ENCODE peak calls at places on chromosomes 1 and 21, in ten cellular contexts. Z is omental fat pad, N is AG04450, W is cardiac muscle cell, B is RWPE1, H is GM12865, U is progenitor cell of endocrine pancreas, T is Calu3, C is H9, X is adrenal gland. L is an unnamed sample.

GRCh38 chr1:3516481-3516869 is 62.0 kb downstream of the ARHGEF16 start:
- DNase-seq in Z (no peak), C (no peak), U (no peak), X (no peak), H (no peak), W (no peak), T (no peak), B (no peak), N (no peak), L (no peak)

GRCh38 chr1:29590583-29591555 is 354.5 kb downstream of the PTPRU start:
- DNase-seq in C (no peak), N (no peak), B (peak), H (no peak), T (no peak), W (no peak), X (no peak), Z (no peak), U (no peak), L (no peak)

GRCh38 chr1:25903986-25904385 is 2.2 kb downstream of the STMN1 start:
- DNase-seq in B (no peak), Z (no peak), U (no peak), C (no peak), H (no peak), T (no peak), W (no peak), X (no peak), N (no peak), L (no peak)

GRCh38 chr1:201230676-201231075 is 40.1 kb downstream of the IGFN1 start:
- DNase-seq in Z (no peak), N (no peak), B (no peak), W (no peak), H (no peak), T (no peak), U (no peak), C (no peak), X (no peak), L (no peak)

GRCh38 chr1:184941735-184942134 is 32.6 kb downstream of the NIBAN1 start:
- DNase-seq in N (no peak), C (no peak), U (no peak), Z (no peak), T (no peak), H (peak), X (no peak), B (no peak), W (no peak), L (no peak)

GRCh38 chr1:54476231-54477109 is 70.3 kb upstream of the SSBP3 start:
- DNase-seq in X (no peak), U (no peak), B (no peak), H (no peak), W (peak), T (no peak), Z (no peak), N (no peak), C (no peak), L (no peak)

GRCh38 chr1:117229217-117229616 is 18.5 kb upstream of the VTCN1 start:
- DNase-seq in T (no peak), Z (no peak), B (no peak), N (no peak), U (no peak), C (no peak), W (no peak), H (no peak), X (no peak), L (no peak)

GRCh38 chr1:93490357-93490756 is 42.4 kb downstream of the FNBP1L start:
- DNase-seq in T (no peak), W (no peak), H (no peak), B (no peak), U (no peak), N (no peak), X (no peak), C (no peak), Z (no peak), L (no peak)

GRCh38 chr1:64686828-64687724 is 57.8 kb upstream of the RAVER2 start:
- DNase-seq in Z (no peak), X (peak), T (peak), C (no peak), B (peak), U (no peak), H (peak), N (peak), W (peak), L (no peak)

GRCh38 chr1:17197696-17198095 is 7.2 kb upstream of the PADI1 start:
- DNase-seq in C (no peak), W (no peak), B (no peak), Z (peak), H (no peak), N (no peak), T (no peak), X (no peak), U (no peak), L (peak)

GRCh38 chr1:39272791-39273071 is 68.2 kb downstream of the MACF1 start:
- DNase-seq in H (no peak), T (no peak), U (no peak), X (no peak), W (no peak), B (no peak), Z (no peak), N (no peak), C (no peak), L (no peak)

GRCh38 chr21:41211041-41211426 is 43.1 kb downstream of the BACE2 start:
- DNase-seq in W (no peak), U (no peak), Z (no peak), B (no peak), H (no peak), X (no peak), N (no peak), T (no peak), C (no peak), L (no peak)

GRCh38 chr1:89311757-89312156 is 39.1 kb upstream of the GBP5 start:
- DNase-seq in B (no peak), T (peak), H (peak), C (no peak), Z (no peak), N (no peak), U (no peak), W (peak), X (no peak), L (no peak)

GRCh38 chr1:47696911-47697441 is 259.1 kb downstream of the FOXD2 start:
- DNase-seq in C (peak), N (no peak), H (no peak), W (no peak), U (no peak), X (no peak), Z (no peak), B (no peak), T (peak), L (no peak)

GRCh38 chr1:8061673-8062386 is 35.7 kb upstream of the ERRFI1 start:
- DNase-seq in W (peak), U (no peak), T (no peak), N (no peak), Z (no peak), X (no peak), C (no peak), B (peak), H (no peak), L (no peak)

GRCh38 chr1:6239950-6240768 is 3.8 kb upstream of the HES3 start:
- DNase-seq in W (peak), H (no peak), X (no peak), B (no peak), Z (no peak), N (no peak), U (no peak), T (no peak), C (peak), L (no peak)

GRCh38 chr1:226201029-226201593 is 14.6 kb upstream of the ACBD3 start:
- DNase-seq in Z (no peak), W (peak), N (no peak), B (no peak), T (peak), U (no peak), X (no peak), H (peak), C (peak), L (no peak)

GRCh38 chr1:47507140-47507539 is 69.3 kb downstream of the FOXD2 start:
- DNase-seq in U (no peak), N (no peak), T (no peak), X (no peak), Z (no peak), B (no peak), C (no peak), H (no peak), W (no peak), L (no peak)

GRCh38 chr1:167455786-167456446 is 62.4 kb downstream of the CD247 start:
- DNase-seq in W (peak), N (no peak), T (peak), Z (no peak), X (peak), U (no peak), H (peak), B (no peak), C (peak), L (no peak)

GRCh38 chr1:25110480-25110879 is 121.8 kb downstream of the SYF2 start:
- DNase-seq in C (no peak), W (no peak), H (peak), U (no peak), X (no peak), T (no peak), N (no peak), Z (no peak), B (no peak), L (no peak)

GRCh38 chr1:6519935-6520621 is 28.6 kb upstream of the PLEKHG5 start:
- DNase-seq in Z (no peak), N (peak), H (no peak), X (peak), B (peak), U (no peak), C (peak), T (no peak), W (peak), L (peak)

GRCh38 chr1:209527993-209528392 is 55.5 kb upstream of the CAMK1G start:
- DNase-seq in W (peak), C (no peak), B (no peak), T (peak), Z (no peak), N (no peak), X (no peak), H (no peak), U (peak), L (no peak)

GRCh38 chr1:25782608-25783201 is 17.3 kb upstream of the SELENON start:
- DNase-seq in Z (no peak), H (no peak), N (no peak), T (no peak), B (no peak), W (no peak), C (no peak), U (no peak), X (no peak), L (no peak)

GRCh38 chr1:16618719-16619118 is 5.4 kb upstream of the NBPF1 start:
- DNase-seq in C (peak), N (no peak), T (no peak), X (peak), W (no peak), U (peak), H (no peak), B (no peak), Z (peak), L (peak)

GRCh38 chr1:34113887-34114286 is 51.1 kb downstream of the CSMD2 start:
- DNase-seq in U (no peak), N (no peak), B (peak), X (no peak), Z (no peak), C (peak), T (peak), H (peak), W (peak), L (no peak)

GRCh38 chr1:8711873-8712412 is 105.5 kb downstream of the RERE start:
- DNase-seq in B (no peak), T (no peak), N (no peak), C (no peak), X (no peak), H (no peak), U (no peak), Z (no peak), W (no peak), L (no peak)

GRCh38 chr1:46485564-46486431 is 3.8 kb upstream of the DMBX1 start:
- DNase-seq in C (peak), N (no peak), X (no peak), Z (no peak), W (no peak), B (no peak), U (no peak), T (no peak), H (no peak), L (no peak)

GRCh38 chr1:198056255-198056654 is 100.5 kb upstream of the NEK7 start:
- DNase-seq in U (no peak), W (peak), B (no peak), H (peak), C (peak), X (no peak), N (no peak), Z (no peak), T (peak), L (peak)

GRCh38 chr21:16468191-16468590 is 738.4 kb downstream of the USP25 start:
- DNase-seq in Z (no peak), X (no peak), N (no peak), T (no peak), C (no peak), H (no peak), W (no peak), B (no peak), U (no peak), L (no peak)

GRCh38 chr1:100795646-100795985 is 76.1 kb downstream of the VCAM1 start:
- DNase-seq in T (no peak), N (no peak), X (no peak), Z (no peak), C (no peak), W (no peak), B (no peak), U (no peak), H (no peak), L (no peak)

GRCh38 chr1:202852163-202852904 is 36.6 kb downstream of the RABIF start:
- DNase-seq in T (peak), X (no peak), U (no peak), H (peak), B (peak), Z (no peak), N (peak), C (peak), W (peak), L (no peak)

GRCh38 chr1:66676616-66677298 is 75.5 kb upstream of the DYNLT5 start:
- DNase-seq in T (no peak), H (peak), Z (no peak), N (no peak), X (no peak), C (no peak), W (peak), U (no peak), B (peak), L (no peak)

GRCh38 chr1:155226910-155227260 is 18.4 kb downstream of the MTX1 start:
- DNase-seq in B (no peak), X (peak), N (no peak), U (peak), Z (no peak), H (peak), W (peak), C (peak), T (peak), L (no peak)
- TF ChIP-seq CTCF in B (peak), X (no peak), N (no peak), U (no peak), Z (no peak), H (no peak), W (no peak), C (peak), T (no peak), L (peak)

GRCh38 chr1:161117681-161118581 is at the start of the genes NIT1 and PFDN2:
- DNase-seq in W (peak), C (peak), X (peak), B (peak), T (peak), N (no peak), H (peak), Z (peak), U (peak), L (peak)
- TF ChIP-seq CTCF in W (no peak), C (no peak), X (no peak), B (no peak), T (peak), N (no peak), H (no peak), Z (no peak), U (no peak), L (peak)

GRCh38 chr21:32412162-32412997 is at the start of gene EVA1C:
- DNase-seq in H (no peak), X (peak), B (peak), U (peak), Z (no peak), N (no peak), T (peak), C (peak), W (peak), L (no peak)
- TF ChIP-seq CTCF in H (no peak), X (no peak), B (peak), U (no peak), Z (no peak), N (no peak), T (no peak), C (no peak), W (no peak), L (no peak)

GRCh38 chr1:230536641-230537155 is 105.6 kb upstream of the COG2 start:
- DNase-seq in U (no peak), H (no peak), W (no peak), N (no peak), T (no peak), X (no peak), C (no peak), B (no peak), Z (no peak), L (no peak)

GRCh38 chr1:230541306-230541705 is 101.0 kb upstream of the COG2 start:
- DNase-seq in U (no peak), X (no peak), H (no peak), N (no peak), Z (no peak), W (peak), T (no peak), B (no peak), C (no peak), L (no peak)

GRCh38 chr1:230534224-230534623 is 108.1 kb upstream of the COG2 start:
- DNase-seq in T (no peak), C (no peak), N (no peak), B (no peak), W (no peak), Z (no peak), H (no peak), U (no peak), X (no peak), L (no peak)

GRCh38 chr1:230540416-230540815 is 101.9 kb upstream of the COG2 start:
- DNase-seq in H (no peak), X (no peak), U (no peak), W (peak), Z (no peak), N (no peak), B (no peak), T (no peak), C (no peak), L (no peak)

DNA sequence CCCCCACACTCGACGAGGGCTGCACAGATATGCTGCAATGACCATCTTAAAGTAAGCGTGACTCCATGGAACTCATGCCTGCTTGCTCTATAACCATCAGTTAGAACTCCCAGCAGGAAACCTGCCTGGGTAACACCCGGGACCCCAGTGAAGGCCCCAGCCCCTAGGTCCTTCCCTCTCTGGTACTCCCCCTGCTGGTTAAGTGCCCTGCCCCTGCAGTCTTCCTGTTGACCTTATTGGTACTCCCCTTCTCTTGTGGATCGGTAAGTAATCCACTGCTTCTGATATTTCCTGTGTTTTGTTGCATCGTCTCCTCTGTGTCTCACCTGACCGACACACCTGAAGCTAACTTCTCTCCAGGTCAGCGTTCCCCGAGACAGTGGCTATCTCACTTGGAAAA is 104.8 kb upstream of the COG2 start:
- DNase-seq in C (peak), Z (no peak), U (no peak), X (no peak), B (no peak), T (no peak), N (no peak), W (no peak), H (no peak), L (no peak)
- TF ChIP-seq CTCF in C (peak), Z (no peak), U (peak), X (no peak), B (no peak), T (no peak), N (no peak), W (no peak), H (no peak), L (peak)

GRCh38 chr1:152912900-152913299 is 4.6 kb downstream of the IVL start:
- DNase-seq in U (no peak), X (no peak), Z (no peak), W (no peak), H (no peak), N (no peak), B (no peak), T (no peak), C (no peak), L (no peak)

GRCh38 chr1:152912471-152912870 is 4.1 kb downstream of the IVL start:
- DNase-seq in H (no peak), B (no peak), N (no peak), T (no peak), Z (no peak), U (no peak), C (no peak), X (no peak), W (no peak), L (no peak)

DNA sequence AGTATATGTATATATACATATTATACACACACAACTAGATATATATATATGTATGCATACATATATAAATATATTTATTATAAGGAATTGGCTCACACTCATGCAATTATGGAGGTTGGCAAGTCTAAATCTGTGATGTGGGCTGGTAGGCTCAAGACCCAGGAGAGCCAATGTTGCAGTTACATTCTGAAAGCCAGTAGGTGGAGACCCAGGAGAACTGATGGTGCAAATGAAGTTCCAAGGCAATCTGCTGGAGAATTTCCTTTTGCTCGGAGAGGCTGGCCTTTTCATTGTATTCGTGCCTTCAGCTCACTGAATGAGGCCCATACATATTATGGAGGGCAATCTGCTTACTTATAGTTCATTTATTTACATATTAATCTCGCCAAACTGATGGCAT is 9.4 kb downstream of the IVL start:
- DNase-seq in C (no peak), H (no peak), T (peak), X (peak), W (no peak), N (no peak), B (no peak), Z (no peak), U (no peak), L (no peak)
- TF ChIP-seq CTCF in C (peak), H (no peak), T (peak), X (peak), W (no peak), N (peak), B (peak), Z (no peak), U (peak), L (peak)

DNA sequence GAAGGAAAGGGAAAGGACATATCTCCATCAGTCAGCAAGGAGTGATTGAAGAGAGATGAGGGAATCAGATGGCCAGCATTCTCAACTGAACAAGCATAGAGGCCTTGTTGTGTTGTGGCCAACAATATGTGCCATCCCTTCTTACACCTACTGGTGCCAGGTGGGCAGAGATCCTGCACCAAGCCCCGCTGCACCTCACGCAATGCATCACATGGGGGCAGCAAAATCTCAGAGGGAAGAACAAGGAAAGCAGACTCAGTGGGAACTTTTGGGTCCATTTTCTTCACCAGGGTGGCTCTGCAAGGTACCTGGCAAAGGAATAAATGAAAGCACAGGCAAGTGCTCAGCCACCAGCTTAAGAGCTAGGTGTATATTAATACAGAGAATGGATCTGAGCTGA is 33.2 kb downstream of the HSD3B2 start:
- DNase-seq in C (peak), Z (no peak), W (no peak), B (no peak), N (no peak), X (no peak), U (no peak), T (peak), H (peak), L (no peak)
- TF ChIP-seq CTCF in C (peak), Z (no peak), W (peak), B (no peak), N (no peak), X (no peak), U (no peak), T (no peak), H (no peak), L (peak)

L was measured in chondrocyte.